ENCODE peak calls at places on chromosomes 6 and 20, in four cellular contexts. O, F, W and N are unnamed samples.

GRCh38 chr20:24118781-24119175 is 130.2 kb upstream of the GGTLC1 start:
- DNase-seq in O (peak), F (no peak), W (no peak), N (no peak)

GRCh38 chr6:18601515-18602035 is 214.4 kb downstream of the RNF144B start:
- DNase-seq in F (no peak), O (no peak), W (no peak), N (no peak)

GRCh38 chr6:126548301-126548700 is 208.4 kb downstream of the CENPW start:
- DNase-seq in F (no peak), W (no peak), O (no peak), N (no peak)

GRCh38 chr6:161318456-161318855 is 44.6 kb upstream of the AGPAT4 start:
- DNase-seq in O (no peak), W (no peak), F (peak), N (no peak)

GRCh38 chr20:32752458-32753250 is 9.4 kb upstream of the COMMD7 start:
- DNase-seq in F (no peak), W (no peak), O (no peak), N (no peak)

GRCh38 chr20:32909451-32909850 is 50.7 kb downstream of the EFCAB8 start:
- DNase-seq in O (no peak), W (no peak), F (no peak), N (no peak)

GRCh38 chr6:132405143-132405915 is 4.1 kb upstream of the MOXD1 start:
- DNase-seq in W (no peak), O (no peak), F (no peak), N (no peak)

GRCh38 chr20:5691918-5692618 is 58.1 kb upstream of the SHLD1 start:
- DNase-seq in F (peak), W (no peak), O (no peak), N (no peak)

GRCh38 chr6:153568601-153569000 is 437.5 kb upstream of the RGS17 start:
- DNase-seq in F (no peak), O (no peak), W (no peak), N (no peak)

GRCh38 chr20:36744243-36744642 is 1.6 kb downstream of the NDRG3 start:
- DNase-seq in F (no peak), O (no peak), W (no peak), N (no peak)

GRCh38 chr6:122631571-122632249 is 21.5 kb downstream of the PKIB start:
- DNase-seq in F (no peak), W (no peak), O (no peak), N (no peak)

GRCh38 chr20:1888796-1889463 is 6.3 kb upstream of the SIRPA start:
- DNase-seq in O (no peak), W (no peak), F (peak), N (no peak)

GRCh38 chr20:34037121-34037520 is 43.4 kb downstream of the RALY start:
- DNase-seq in W (no peak), O (no peak), F (no peak), N (no peak)

GRCh38 chr6:158353851-158354508 is 41.7 kb downstream of the TULP4 start:
- DNase-seq in O (no peak), F (no peak), W (no peak), N (no peak)

GRCh38 chr6:53483423-53484353 is 61.2 kb downstream of the GCLC start:
- DNase-seq in W (no peak), O (no peak), F (peak), N (no peak)

GRCh38 chr20:52682271-52682670 is 289.9 kb upstream of the TSHZ2 start:
- DNase-seq in O (no peak), F (no peak), W (no peak), N (no peak)

GRCh38 chr20:57061058-57061900 is 205.2 kb downstream of the BMP7 start:
- DNase-seq in F (no peak), O (peak), W (peak), N (peak)

GRCh38 chr20:33649201-33649631 is 12.9 kb upstream of the C20orf144 start:
- DNase-seq in O (no peak), W (no peak), F (no peak), N (no peak)

GRCh38 chr6:35073766-35074471 is 67.2 kb downstream of the TCP11 start:
- DNase-seq in W (no peak), F (no peak), O (no peak), N (no peak)

GRCh38 chr6:111985202-111985731 is 68.6 kb upstream of the CCN6 start:
- DNase-seq in O (no peak), F (no peak), W (no peak), N (no peak)

GRCh38 chr6:107823047-107823557 is 1.0 kb downstream of the SCML4 start:
- DNase-seq in F (no peak), W (no peak), O (no peak), N (no peak)

GRCh38 chr6:48061630-48062029 is 49.4 kb downstream of the PTCHD4 start:
- DNase-seq in W (no peak), F (no peak), O (no peak), N (no peak)

GRCh38 chr20:54346269-54346668 is 129.1 kb upstream of the DOK5 start:
- DNase-seq in W (no peak), O (no peak), F (no peak), N (no peak)

GRCh38 chr6:66662196-66662595 is 955.2 kb upstream of the EYS start:
- DNase-seq in O (peak), W (no peak), F (peak), N (no peak)

GRCh38 chr20:33147299-33147698 is 20.7 kb upstream of the BPIFA2 start:
- DNase-seq in F (no peak), W (no peak), O (no peak), N (no peak)

GRCh38 chr6:157123245-157123644 is 200.1 kb downstream of the TMEM242 start:
- DNase-seq in O (no peak), W (no peak), F (no peak), N (no peak)

GRCh38 chr20:4457566-4458543 is 263.9 kb upstream of the PRND start:
- DNase-seq in O (peak), W (no peak), F (no peak), N (no peak)

GRCh38 chr6:139129284-139129683 is 5.6 kb upstream of the HECA start:
- DNase-seq in O (no peak), F (no peak), W (no peak), N (no peak)

GRCh38 chr6:154673919-154674318 is 59.3 kb upstream of the SCAF8 start:
- DNase-seq in O (no peak), W (no peak), F (peak), N (no peak)

DNA sequence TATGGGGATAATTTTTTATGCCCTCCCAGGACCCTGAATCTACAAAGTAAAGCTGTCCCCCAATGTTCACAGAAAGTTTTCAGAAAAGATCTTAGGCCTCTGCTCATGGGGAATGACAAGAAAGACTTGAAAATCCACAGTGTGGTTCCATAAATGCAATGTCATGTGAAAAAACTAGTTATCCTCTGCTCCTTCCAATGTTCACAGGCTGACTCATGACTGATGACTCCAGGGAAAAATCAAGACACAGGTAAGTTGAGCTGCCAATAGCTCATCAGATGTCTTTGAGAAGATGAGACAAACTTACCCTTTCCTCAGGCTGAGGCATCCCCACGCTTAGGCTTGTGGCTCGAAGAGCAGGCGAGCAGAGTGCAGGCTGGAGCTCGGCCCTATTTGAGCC is 14.8 kb upstream of the BCLAF1 start:
- DNase-seq in O (no peak), W (no peak), F (no peak), N (no peak)
- TF ChIP-seq JUN in O (no peak), W (no peak), F (no peak), N (no peak)

DNA sequence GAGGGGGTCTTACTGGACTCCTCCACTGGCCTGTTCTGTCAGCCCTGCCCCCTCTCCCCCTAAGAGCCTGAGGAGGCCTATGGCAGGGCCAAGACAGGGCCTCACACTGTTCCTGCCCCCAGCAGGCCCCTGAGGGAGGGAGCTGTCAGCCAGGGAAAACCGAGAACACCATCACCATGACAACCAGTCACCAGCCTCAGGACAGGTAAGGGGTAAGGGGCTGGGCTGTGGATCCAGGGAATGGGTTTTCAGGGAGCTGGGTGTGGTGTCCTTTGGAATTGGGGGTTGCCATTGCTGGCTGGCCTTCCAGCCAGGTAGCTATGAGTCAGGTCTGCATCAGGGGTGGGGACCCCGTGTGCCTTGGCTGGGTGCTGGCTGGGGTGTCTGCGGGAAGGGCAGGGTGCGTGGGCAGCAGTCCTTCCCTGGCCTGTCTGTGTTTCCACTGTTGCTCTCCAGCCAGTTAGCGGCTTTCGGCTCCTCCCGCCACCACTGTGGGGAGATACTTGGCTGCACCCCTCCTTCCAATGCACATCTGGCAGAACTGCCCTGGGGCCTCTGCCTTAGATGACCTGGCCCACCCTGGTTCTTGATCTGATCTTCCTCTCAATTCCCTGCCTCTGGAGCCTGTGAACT is 3.9 kb downstream of the SLC29A1 start:
- DNase-seq in W (no peak), F (no peak), O (no peak), N (no peak)
- TF ChIP-seq JUN in W (no peak), F (no peak), O (no peak), N (no peak)

DNA sequence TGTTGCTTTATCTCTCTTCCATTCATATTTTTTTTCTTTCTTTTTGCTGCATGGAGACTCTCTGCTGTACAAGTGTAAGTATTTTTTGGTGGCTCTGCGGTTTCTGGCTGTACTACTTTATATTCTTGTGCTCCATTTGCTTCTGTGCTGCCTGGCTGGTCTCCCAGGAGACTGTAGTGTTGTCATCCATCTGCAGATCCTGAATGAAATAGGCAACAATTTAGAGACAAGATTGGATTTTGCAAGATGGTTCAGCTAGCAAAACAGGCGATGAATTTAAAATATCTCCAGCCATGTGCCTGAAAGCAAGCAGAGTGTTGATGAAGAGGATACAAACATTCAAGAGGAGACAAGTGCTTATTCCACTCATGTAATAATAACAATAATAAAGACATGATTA is 75.1 kb upstream of the SCGN start:
- DNase-seq in O (no peak), W (no peak), F (no peak), N (no peak)
- TF ChIP-seq JUN in O (no peak), W (no peak), F (no peak), N (no peak)

DNA sequence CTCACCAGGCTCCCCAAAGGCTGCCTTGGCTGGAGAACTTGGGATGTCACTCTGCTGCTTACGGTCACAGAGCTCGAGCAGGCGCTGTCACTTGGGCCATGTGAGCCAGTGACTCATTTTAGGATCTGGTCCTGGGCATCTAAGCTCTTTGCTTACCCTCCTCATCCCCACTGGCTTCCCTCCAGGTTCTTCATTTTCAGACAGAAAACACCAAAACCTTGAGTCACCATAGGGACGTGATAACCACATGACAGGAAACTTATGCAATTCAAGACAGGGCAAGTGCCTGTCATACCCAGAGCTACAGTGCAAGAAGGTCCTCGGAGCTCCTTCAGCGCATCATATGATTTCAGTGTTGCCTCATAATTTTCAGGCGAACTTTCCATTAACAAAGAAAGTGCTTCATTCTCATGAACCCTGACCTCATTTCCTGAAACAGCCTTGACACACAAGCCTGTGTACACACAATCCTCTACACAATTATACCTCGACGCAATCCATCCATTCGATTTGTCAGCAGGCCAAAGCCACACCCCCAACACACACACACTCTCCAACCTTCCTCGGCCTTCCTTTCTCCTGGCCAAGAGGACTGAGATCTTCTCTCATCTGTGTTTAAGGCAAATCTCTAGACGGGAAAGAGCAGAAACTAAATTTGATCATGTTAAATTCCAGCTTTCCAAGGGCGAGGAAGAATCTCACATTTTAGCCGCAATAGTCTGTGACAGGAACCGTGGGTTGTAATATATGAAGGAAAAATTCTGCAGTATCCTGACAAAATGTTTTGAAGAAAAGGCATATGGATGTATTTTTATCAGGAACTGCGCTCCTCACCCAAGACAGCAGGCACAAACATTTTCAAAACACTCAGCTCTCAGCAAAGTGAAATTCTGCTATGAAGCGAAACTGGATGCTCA is 25.3 kb downstream of the TBC1D7 start:
- DNase-seq in F (peak), O (peak), W (peak), N (no peak)
- TF ChIP-seq JUN in F (no peak), O (peak), W (no peak), N (no peak)

GRCh38 chr20:22729180-22729579 is 144.8 kb upstream of the FOXA2 start:
- DNase-seq in F (no peak), O (peak), W (no peak), N (no peak)
- TF ChIP-seq JUN in F (no peak), O (no peak), W (no peak), N (no peak)

DNA sequence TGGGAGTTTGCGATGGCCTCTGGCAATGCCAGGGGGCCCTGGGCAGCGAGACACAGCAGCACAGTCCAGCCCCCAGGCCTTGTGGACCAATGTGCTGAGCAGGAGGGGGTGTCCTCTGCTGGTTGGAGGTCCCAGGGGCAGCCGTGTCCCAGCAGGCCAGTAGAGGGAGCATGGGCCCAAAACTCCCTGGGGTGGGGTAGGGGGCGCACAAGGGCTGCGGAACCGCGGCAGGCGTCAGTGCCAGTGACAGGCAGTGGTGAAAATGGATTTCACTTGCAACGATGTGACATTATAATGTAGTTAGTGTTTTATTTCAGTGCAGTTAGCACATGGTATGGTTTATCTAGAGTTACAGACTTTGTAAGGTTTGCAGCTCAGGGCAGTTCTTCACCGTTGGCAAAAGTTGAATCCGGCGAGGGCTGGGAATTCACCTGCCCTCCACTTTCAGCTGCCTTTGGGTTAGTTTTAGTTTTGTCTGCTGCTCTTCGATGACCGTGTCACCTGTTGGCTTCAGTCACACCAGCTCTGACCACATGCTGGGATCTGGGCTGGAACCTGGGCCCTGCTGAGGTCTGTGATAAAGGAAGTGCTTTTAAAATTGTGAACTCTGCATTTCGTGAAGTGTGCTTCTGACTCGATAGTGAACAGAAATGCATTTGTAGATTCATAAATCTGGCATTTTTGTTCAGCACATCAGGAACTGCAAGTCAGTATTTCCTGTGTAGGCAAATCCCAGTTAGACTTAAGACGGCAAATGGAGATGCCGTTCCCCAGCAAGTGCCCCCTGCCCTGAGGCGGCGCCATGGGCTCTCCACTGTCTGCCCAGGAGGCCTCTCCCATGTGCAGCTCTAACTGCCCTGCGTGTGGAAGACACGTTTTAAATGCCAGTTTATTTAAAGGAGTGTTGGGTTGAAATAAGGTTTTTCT is 46.8 kb downstream of the PYGB start:
- DNase-seq in W (peak), F (peak), O (peak), N (peak)
- TF ChIP-seq JUN in W (no peak), F (peak), O (no peak), N (no peak)

GRCh38 chr6:19851273-19852089 is 14.3 kb downstream of the ID4 start:
- DNase-seq in F (peak), O (peak), W (peak), N (peak)
- TF ChIP-seq JUN in F (no peak), O (no peak), W (no peak), N (no peak)

GRCh38 chr20:47921306-47922279 is 136.3 kb upstream of the SULF2 start:
- DNase-seq in F (no peak), W (no peak), O (no peak), N (no peak)
- TF ChIP-seq JUN in F (no peak), W (no peak), O (no peak), N (no peak)